ENCODE peak calls at places on chromosomes 5 and 9, in six cellular contexts. J is coronary artery, S is breast epithelium, W is glutamatergic neuron, D is mesothelial cell of epicardium, Q is cardiac fibroblast. T is an unnamed sample.

GRCh38 chr9:30932226-30932625 is 1452.2 kb upstream of the ACO1 start:
- DNase-seq in W (no peak), J (no peak), Q (no peak), S (no peak), D (no peak), T (peak)

GRCh38 chr9:99485461-99485860 is 263.4 kb downstream of the SEC61B start:
- DNase-seq in W (no peak), S (no peak), Q (peak), D (no peak), J (no peak), T (peak)

GRCh38 chr5:22250528-22250927 is 602.6 kb downstream of the CDH12 start:
- DNase-seq in W (no peak), S (no peak), Q (no peak), J (no peak), D (no peak), T (no peak)

GRCh38 chr5:54249210-54250028 is 61.0 kb downstream of the ARL15 start:
- DNase-seq in W (peak), D (no peak), J (no peak), Q (no peak), S (no peak), T (peak)

GRCh38 chr5:180139731-180140626 is 68.4 kb upstream of the RNF130 start:
- DNase-seq in Q (no peak), S (peak), W (no peak), D (peak), J (peak), T (no peak)

GRCh38 chr5:147427784-147428401 is 82.0 kb downstream of the DPYSL3 start:
- DNase-seq in Q (peak), S (no peak), J (no peak), D (no peak), W (no peak), T (no peak)

GRCh38 chr9:34994429-34995287 is 5.1 kb downstream of the DNAJB5 start:
- DNase-seq in Q (peak), W (peak), S (no peak), J (peak), D (no peak), T (peak)

GRCh38 chr5:11378462-11378861 is 525.8 kb downstream of the CTNND2 start:
- DNase-seq in D (no peak), W (no peak), S (no peak), J (no peak), Q (no peak), T (no peak)

GRCh38 chr5:95850391-95850894 is 27.9 kb upstream of the GLRX start:
- DNase-seq in W (no peak), D (no peak), Q (peak), J (no peak), S (no peak), T (no peak)

GRCh38 chr5:136192526-136193395 is at the start of gene SMIM32:
- DNase-seq in J (peak), Q (peak), S (no peak), W (peak), D (no peak), T (no peak)

GRCh38 chr5:155091063-155091648 is 77.6 kb downstream of the KIF4B start:
- DNase-seq in W (no peak), D (no peak), S (no peak), Q (peak), J (no peak), T (no peak)

GRCh38 chr9:18826248-18826647 is 206.8 kb downstream of the SAXO1 start:
- DNase-seq in W (no peak), J (no peak), S (no peak), Q (no peak), D (no peak), T (no peak)

GRCh38 chr9:86794356-86795046 is 152.8 kb downstream of the GAS1 start:
- DNase-seq in W (no peak), Q (peak), J (no peak), S (no peak), D (no peak), T (peak)

GRCh38 chr5:114176356-114176755 is 185.5 kb upstream of the KCNN2 start:
- DNase-seq in S (no peak), W (no peak), D (no peak), Q (peak), J (no peak), T (peak)

GRCh38 chr9:20990867-20991266 is 40.6 kb downstream of the HACD4 start:
- DNase-seq in W (no peak), D (no peak), S (no peak), Q (no peak), J (no peak), T (no peak)

GRCh38 chr9:128304151-128304970 is 17.9 kb downstream of the TRUB2 start:
- DNase-seq in Q (no peak), W (no peak), S (no peak), D (no peak), J (no peak), T (no peak)

GRCh38 chr5:170585278-170585677 is 81.5 kb downstream of the KCNIP1 start:
- DNase-seq in S (no peak), Q (no peak), W (no peak), D (no peak), J (no peak), T (no peak)

GRCh38 chr5:148776780-148777179 is 49.6 kb upstream of the ADRB2 start:
- DNase-seq in D (no peak), J (no peak), S (peak), Q (peak), W (no peak), T (peak)

GRCh38 chr5:65199988-65200668 is 281.6 kb downstream of the ADAMTS6 start:
- DNase-seq in Q (peak), W (no peak), J (no peak), D (no peak), S (no peak), T (peak)

GRCh38 chr9:96587916-96588315 is 31.7 kb downstream of the CDC14B start:
- DNase-seq in D (no peak), W (no peak), J (no peak), Q (no peak), S (no peak), T (no peak)

GRCh38 chr5:137316346-137316736 is 182.8 kb downstream of the SPOCK1 start:
- DNase-seq in J (no peak), S (no peak), Q (peak), W (no peak), D (no peak), T (peak)

GRCh38 chr9:137575382-137575724 is 3.4 kb downstream of the DPH7 start:
- DNase-seq in Q (no peak), S (no peak), J (no peak), W (no peak), D (no peak), T (no peak)

GRCh38 chr5:145715412-145715811 is 119.7 kb downstream of the PRELID2 start:
- DNase-seq in D (no peak), S (no peak), J (no peak), W (no peak), Q (no peak), T (no peak)

GRCh38 chr5:159894149-159894720 is 22.0 kb upstream of the ADRA1B start:
- DNase-seq in D (no peak), W (no peak), S (no peak), Q (no peak), J (no peak), T (no peak)

GRCh38 chr5:88688242-88688959 is 194.6 kb downstream of the MEF2C start:
- DNase-seq in D (no peak), Q (no peak), J (no peak), S (no peak), W (no peak), T (peak)

GRCh38 chr5:50958852-50959457 is 292.5 kb downstream of the PARP8 start:
- DNase-seq in S (no peak), Q (peak), W (no peak), D (no peak), J (no peak), T (peak)

GRCh38 chr9:7479300-7479699 is 320.3 kb downstream of the DMAC1 start:
- DNase-seq in Q (no peak), D (no peak), J (no peak), W (no peak), S (no peak), T (no peak)

GRCh38 chr5:6606884-6607558 is 25.8 kb downstream of the NSUN2 start:
- DNase-seq in J (no peak), S (no peak), D (no peak), Q (no peak), W (no peak), T (no peak)
- TF ChIP-seq CTCF in J (no peak), S (no peak), D (no peak), Q (no peak), W (no peak), T (no peak)

GRCh38 chr5:107408564-107408963 is 262.2 kb downstream of the EFNA5 start:
- DNase-seq in J (no peak), W (no peak), D (no peak), S (no peak), Q (no peak), T (no peak)

GRCh38 chr5:107403561-107403960 is 267.2 kb downstream of the EFNA5 start:
- DNase-seq in D (no peak), S (no peak), W (no peak), Q (no peak), J (no peak), T (no peak)

GRCh38 chr5:107402881-107403280 is 267.9 kb downstream of the EFNA5 start:
- DNase-seq in W (peak), S (no peak), D (no peak), Q (no peak), J (no peak), T (no peak)

GRCh38 chr5:107401470-107402085 is 269.2 kb downstream of the EFNA5 start:
- DNase-seq in W (peak), S (no peak), D (no peak), Q (no peak), J (no peak), T (no peak)

GRCh38 chr5:107404595-107405366 is 266.0 kb downstream of the EFNA5 start:
- DNase-seq in W (peak), Q (no peak), D (no peak), J (no peak), S (peak), T (no peak)
- TF ChIP-seq CTCF in W (no peak), Q (no peak), D (no peak), J (no peak), S (no peak), T (no peak)

GRCh38 chr5:125987677-125988255 is 435.4 kb upstream of the GRAMD2B start:
- DNase-seq in Q (no peak), D (no peak), W (no peak), J (no peak), S (no peak), T (no peak)
- TF ChIP-seq CTCF in Q (no peak), D (no peak), W (no peak), J (no peak), S (no peak), T (no peak)

DNA sequence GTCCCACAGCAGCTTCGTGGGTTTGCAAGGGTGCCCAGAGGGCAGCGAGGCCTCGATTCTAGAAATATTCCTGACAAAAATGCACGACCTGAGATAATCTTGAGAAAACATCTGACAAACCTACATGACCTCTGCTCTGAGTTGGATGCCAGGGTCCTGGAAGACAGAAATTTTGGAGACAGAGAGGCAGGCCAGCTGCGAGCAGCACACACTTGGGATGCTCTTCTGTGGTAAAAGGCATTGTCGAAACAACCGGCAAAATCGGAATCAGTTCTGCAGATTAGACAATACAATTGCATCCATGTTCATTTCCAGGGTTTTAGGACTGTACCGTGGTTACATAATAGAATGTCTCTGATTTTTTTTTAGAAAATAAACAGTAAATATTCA is 74.2 kb downstream of the GADD45G start:
- DNase-seq in S (no peak), D (no peak), Q (no peak), J (no peak), W (no peak), T (no peak)
- TF ChIP-seq CTCF in S (no peak), D (no peak), Q (no peak), J (no peak), W (no peak), T (no peak)

GRCh38 chr5:14258840-14259239 is 115.7 kb downstream of the TRIO start:
- DNase-seq in D (no peak), J (no peak), W (peak), S (no peak), Q (peak), T (peak)
- TF ChIP-seq CTCF in D (no peak), J (no peak), W (no peak), S (no peak), Q (no peak), T (peak)